ENCODE peak calls at places on chromosomes 3 and 15, in six cellular contexts. M is esophagus squamous epithelium; V is heart left ventricle; R is CD8-positive, alpha-beta T cell; G is aorta; I is AG04450. H is an unnamed sample.

GRCh38 chr3:46900356-46900755 is 22.8 kb downstream of the PTH1R start:
- DNase-seq in R (no peak), V (no peak), I (no peak), G (no peak), M (no peak), H (no peak)

GRCh38 chr3:77460326-77460725 is 420.4 kb downstream of the ROBO2 start:
- DNase-seq in M (no peak), V (no peak), G (no peak), R (no peak), I (no peak), H (no peak)

GRCh38 chr3:152719264-152719663 is 115.7 kb upstream of the P2RY1 start:
- DNase-seq in M (no peak), G (no peak), V (no peak), I (no peak), R (no peak), H (no peak)

GRCh38 chr3:69423756-69424155 is 37.9 kb upstream of the FRMD4B start:
- DNase-seq in G (no peak), R (no peak), M (no peak), I (no peak), V (no peak), H (no peak)

GRCh38 chr3:1534252-1534651 is 441.4 kb downstream of the CNTN6 start:
- DNase-seq in R (no peak), M (no peak), V (no peak), G (no peak), I (no peak), H (no peak)

GRCh38 chr15:73584699-73585420 is 48.3 kb downstream of the NPTN start:
- DNase-seq in I (no peak), V (no peak), G (no peak), R (no peak), M (no peak), H (peak)

GRCh38 chr3:129357616-129358015 is 70.8 kb downstream of the EFCAB12 start:
- DNase-seq in V (no peak), G (no peak), M (no peak), R (no peak), I (no peak), H (no peak)

GRCh38 chr15:59998256-59999063 is 5.7 kb upstream of the FOXB1 start:
- DNase-seq in M (no peak), G (no peak), I (no peak), R (no peak), V (no peak), H (no peak)

GRCh38 chr3:17749281-17749680 is 6.8 kb upstream of the TBC1D5 start:
- DNase-seq in M (no peak), V (no peak), G (no peak), R (no peak), I (no peak), H (no peak)

GRCh38 chr3:53682807-53683206 is 163.4 kb downstream of the CHDH start:
- DNase-seq in V (no peak), I (no peak), R (no peak), G (no peak), M (no peak), H (no peak)

GRCh38 chr3:38267689-38268477 is 2.3 kb downstream of the SLC22A13 start:
- DNase-seq in R (no peak), M (no peak), G (no peak), I (no peak), V (no peak), H (no peak)

GRCh38 chr3:99843590-99844260 is 26.1 kb downstream of the CMSS1 start:
- DNase-seq in V (no peak), M (no peak), G (peak), R (no peak), I (no peak), H (no peak)

GRCh38 chr15:68687136-68687735 is 108.4 kb downstream of the CORO2B start:
- DNase-seq in R (no peak), I (no peak), M (no peak), G (no peak), V (no peak), H (no peak)

GRCh38 chr3:104750581-104750980 is 616.1 kb upstream of the ALCAM start:
- DNase-seq in I (no peak), M (no peak), R (no peak), V (no peak), G (no peak), H (no peak)

GRCh38 chr3:21024563-21024962 is 726.4 kb downstream of the ZNF385D start:
- DNase-seq in V (no peak), I (no peak), G (no peak), M (no peak), R (no peak), H (no peak)

GRCh38 chr3:8848696-8849131 is 79.3 kb upstream of the OXTR start:
- DNase-seq in V (no peak), G (no peak), R (no peak), M (no peak), I (no peak), H (no peak)

GRCh38 chr15:94370197-94370987 is 139.0 kb downstream of the MCTP2 start:
- DNase-seq in M (no peak), I (no peak), R (no peak), V (no peak), G (no peak), H (no peak)

GRCh38 chr15:61335998-61336648 is 107.0 kb upstream of the RORA start:
- DNase-seq in G (no peak), I (no peak), M (no peak), V (no peak), R (no peak), H (no peak)

GRCh38 chr3:45258317-45258716 is 32.2 kb upstream of the TMEM158 start:
- DNase-seq in M (no peak), G (no peak), R (no peak), I (no peak), V (no peak), H (no peak)

GRCh38 chr3:60772584-60772983 is 478.7 kb downstream of the FHIT start:
- DNase-seq in G (no peak), V (no peak), M (no peak), I (no peak), R (no peak), H (no peak)

GRCh38 chr3:77328631-77329030 is 288.7 kb downstream of the ROBO2 start:
- DNase-seq in V (no peak), I (no peak), M (no peak), R (no peak), G (no peak), H (no peak)

GRCh38 chr3:52088445-52089367 is 32.3 kb upstream of the DUSP7 start:
- DNase-seq in M (no peak), G (peak), I (no peak), V (no peak), R (no peak), H (peak)

GRCh38 chr15:35293353-35294130 is 208.4 kb upstream of the NANOGP8 start:
- DNase-seq in R (no peak), G (no peak), M (no peak), I (no peak), V (no peak), H (peak)

GRCh38 chr3:177596822-177597271 is 399.6 kb upstream of the TBL1XR1 start:
- DNase-seq in G (no peak), R (no peak), V (no peak), M (no peak), I (no peak), H (no peak)

GRCh38 chr15:71752604-71753289 is 57.6 kb upstream of the NR2E3 start:
- DNase-seq in I (peak), R (no peak), M (no peak), G (peak), V (no peak), H (peak)

GRCh38 chr3:35422826-35423601 is 216.3 kb upstream of the ARPP21 start:
- DNase-seq in M (no peak), I (no peak), R (no peak), G (no peak), V (no peak), H (no peak)
- H3K27ac ChIP-seq in M (no peak), I (no peak), R (no peak), G (peak), V (no peak), H (no peak)

GRCh38 chr3:157129782-157130137 is 30.2 kb downstream of the CCNL1 start:
- DNase-seq in M (no peak), V (no peak), G (no peak), I (no peak), R (no peak), H (no peak)
- H3K27ac ChIP-seq in M (peak), V (peak), G (no peak), I (no peak), R (peak), H (no peak)

GRCh38 chr15:66848666-66849392 is 146.8 kb downstream of the SMAD6 start:
- DNase-seq in I (no peak), V (peak), M (no peak), R (no peak), G (no peak), H (no peak)

GRCh38 chr15:66850078-66850991 is 148.3 kb downstream of the SMAD6 start:
- DNase-seq in R (no peak), M (no peak), V (peak), G (peak), I (no peak), H (no peak)

GRCh38 chr15:66848116-66848515 is 146.1 kb downstream of the SMAD6 start:
- DNase-seq in R (no peak), I (no peak), M (no peak), G (no peak), V (peak), H (no peak)

GRCh38 chr15:66849393-66849745 is 147.3 kb downstream of the SMAD6 start:
- DNase-seq in I (no peak), G (no peak), R (no peak), V (peak), M (no peak), H (no peak)

DNA sequence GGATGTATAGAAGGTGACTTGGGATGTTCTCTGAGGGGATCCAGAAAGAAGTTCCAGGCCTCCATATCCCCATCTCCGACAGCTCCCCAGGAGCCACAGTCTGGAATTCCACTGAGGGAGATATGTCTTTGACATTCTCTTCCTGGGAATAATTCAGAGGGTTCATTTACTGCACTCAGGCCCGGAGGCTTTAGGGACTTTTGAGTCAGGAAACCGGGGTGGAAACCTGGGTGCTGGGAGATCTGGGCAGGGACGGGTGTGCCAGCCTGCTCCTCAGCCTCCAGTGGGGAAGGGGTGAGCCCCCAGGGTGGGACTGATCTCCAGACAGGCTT is 147.7 kb downstream of the SMAD6 start:
- DNase-seq in M (no peak), I (no peak), G (no peak), R (no peak), V (no peak), H (no peak)
- H3K27ac ChIP-seq in M (no peak), I (no peak), G (peak), R (no peak), V (peak), H (no peak)

DNA sequence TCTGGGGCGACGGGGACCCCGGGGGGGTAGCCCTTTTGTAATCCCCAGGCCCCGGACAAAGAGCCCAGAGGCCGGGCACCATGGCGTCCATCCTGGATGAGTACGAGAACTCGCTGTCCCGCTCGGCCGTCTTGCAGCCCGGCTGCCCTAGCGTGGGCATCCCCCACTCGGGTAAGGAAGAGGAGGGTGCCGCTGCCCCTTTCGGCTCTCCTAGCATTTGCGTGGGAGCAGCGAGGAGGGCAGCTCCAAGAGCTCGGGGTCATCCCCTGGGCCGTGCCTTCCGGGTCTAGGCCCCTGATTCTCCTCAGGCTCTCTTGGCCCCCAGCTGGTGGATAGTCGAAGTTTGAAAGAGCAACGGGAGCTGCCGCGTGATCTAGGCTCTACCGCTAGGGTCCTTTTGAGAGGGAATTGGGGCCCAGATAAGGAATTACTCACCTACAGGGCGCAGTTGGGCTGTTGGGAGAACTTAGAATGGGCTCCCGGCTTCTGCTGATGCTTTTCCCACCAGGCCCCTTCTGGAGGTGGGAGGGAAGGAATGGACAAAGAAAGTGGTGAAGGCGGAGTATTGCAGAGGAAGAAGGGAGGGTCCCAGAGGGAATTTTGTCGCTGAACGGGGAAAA is 549 bp downstream of the VPS18 start:
- DNase-seq in V (no peak), R (peak), I (peak), G (peak), M (no peak), H (peak)
- H3K27ac ChIP-seq in V (peak), R (peak), I (peak), G (peak), M (peak), H (peak)

H was measured in adrenal gland.